ENCODE peak calls at places on chromosomes 3 and 15, in nine cellular contexts. One of them, this sample, is unnamed.

GRCh38 chr3:177894021-177894690 is 642.1 kb upstream of the KCNMB2 start:
- DNase-seq in breast epithelium: no peak
- DNase-seq in stomach: no peak
- DNase-seq in body of pancreas: no peak
- DNase-seq in adrenal gland: no peak
- DNase-seq in ovary: no peak
- DNase-seq in heart left ventricle: no peak
- DNase-seq in uterus: no peak
- DNase-seq in sigmoid colon: no peak
- DNase-seq in this sample: peak

GRCh38 chr3:183328823-183329222 is 75.8 kb downstream of the B3GNT5 start:
- DNase-seq in heart left ventricle: no peak
- DNase-seq in stomach: no peak
- DNase-seq in adrenal gland: no peak
- DNase-seq in breast epithelium: no peak
- DNase-seq in uterus: no peak
- DNase-seq in body of pancreas: no peak
- DNase-seq in sigmoid colon: no peak
- DNase-seq in ovary: no peak
- DNase-seq in this sample: no peak

GRCh38 chr3:114005406-114005987 is 50.8 kb downstream of the CCDC191 start:
- DNase-seq in uterus: no peak
- DNase-seq in adrenal gland: no peak
- DNase-seq in heart left ventricle: no peak
- DNase-seq in sigmoid colon: no peak
- DNase-seq in body of pancreas: no peak
- DNase-seq in ovary: no peak
- DNase-seq in stomach: no peak
- DNase-seq in breast epithelium: no peak
- DNase-seq in this sample: no peak

GRCh38 chr3:4335840-4336579 is 32.8 kb downstream of the SETMAR start:
- DNase-seq in uterus: no peak
- DNase-seq in adrenal gland: no peak
- DNase-seq in sigmoid colon: no peak
- DNase-seq in heart left ventricle: no peak
- DNase-seq in stomach: no peak
- DNase-seq in body of pancreas: no peak
- DNase-seq in ovary: no peak
- DNase-seq in breast epithelium: no peak
- DNase-seq in this sample: no peak

GRCh38 chr15:43516801-43517353 is 531 bp upstream of the MAP1A start:
- DNase-seq in sigmoid colon: no peak
- DNase-seq in uterus: no peak
- DNase-seq in stomach: no peak
- DNase-seq in breast epithelium: no peak
- DNase-seq in heart left ventricle: no peak
- DNase-seq in adrenal gland: peak
- DNase-seq in body of pancreas: no peak
- DNase-seq in ovary: no peak
- DNase-seq in this sample: no peak

GRCh38 chr3:14141602-14142315 is 16.9 kb downstream of the TMEM43 start:
- DNase-seq in body of pancreas: no peak
- DNase-seq in stomach: no peak
- DNase-seq in heart left ventricle: no peak
- DNase-seq in uterus: peak
- DNase-seq in sigmoid colon: no peak
- DNase-seq in adrenal gland: peak
- DNase-seq in ovary: no peak
- DNase-seq in breast epithelium: no peak
- DNase-seq in this sample: no peak

GRCh38 chr15:52217186-52217585 is 26.0 kb upstream of the GNB5 start:
- DNase-seq in sigmoid colon: no peak
- DNase-seq in stomach: peak
- DNase-seq in adrenal gland: no peak
- DNase-seq in body of pancreas: peak
- DNase-seq in heart left ventricle: no peak
- DNase-seq in breast epithelium: no peak
- DNase-seq in ovary: no peak
- DNase-seq in uterus: no peak
- DNase-seq in this sample: no peak

GRCh38 chr3:53150247-53151085 is 10.5 kb upstream of the PRKCD start:
- DNase-seq in heart left ventricle: peak
- DNase-seq in stomach: peak
- DNase-seq in uterus: no peak
- DNase-seq in ovary: no peak
- DNase-seq in sigmoid colon: no peak
- DNase-seq in body of pancreas: peak
- DNase-seq in breast epithelium: no peak
- DNase-seq in adrenal gland: peak
- DNase-seq in this sample: no peak

GRCh38 chr15:75042730-75043508 is 19.5 kb downstream of the PPCDC start:
- DNase-seq in breast epithelium: no peak
- DNase-seq in ovary: peak
- DNase-seq in stomach: peak
- DNase-seq in uterus: peak
- DNase-seq in heart left ventricle: peak
- DNase-seq in sigmoid colon: peak
- DNase-seq in adrenal gland: peak
- DNase-seq in body of pancreas: peak
- DNase-seq in this sample: peak

GRCh38 chr15:51576911-51577500 is 45.6 kb downstream of the DMXL2 start:
- DNase-seq in adrenal gland: no peak
- DNase-seq in breast epithelium: no peak
- DNase-seq in body of pancreas: no peak
- DNase-seq in uterus: peak
- DNase-seq in stomach: no peak
- DNase-seq in heart left ventricle: no peak
- DNase-seq in sigmoid colon: no peak
- DNase-seq in ovary: no peak
- DNase-seq in this sample: no peak

GRCh38 chr3:76500746-76501275 is 539.1 kb upstream of the ROBO2 start:
- DNase-seq in uterus: no peak
- DNase-seq in ovary: no peak
- DNase-seq in sigmoid colon: no peak
- DNase-seq in body of pancreas: no peak
- DNase-seq in breast epithelium: no peak
- DNase-seq in heart left ventricle: no peak
- DNase-seq in adrenal gland: no peak
- DNase-seq in stomach: no peak
- DNase-seq in this sample: no peak

GRCh38 chr3:43768594-43768993 is 77.9 kb downstream of the ABHD5 start:
- DNase-seq in ovary: no peak
- DNase-seq in stomach: no peak
- DNase-seq in uterus: peak
- DNase-seq in breast epithelium: no peak
- DNase-seq in body of pancreas: peak
- DNase-seq in adrenal gland: peak
- DNase-seq in heart left ventricle: no peak
- DNase-seq in sigmoid colon: peak
- DNase-seq in this sample: no peak

GRCh38 chr3:36890261-36890660 is 54.6 kb downstream of the TRANK1 start:
- DNase-seq in breast epithelium: no peak
- DNase-seq in ovary: no peak
- DNase-seq in adrenal gland: no peak
- DNase-seq in body of pancreas: no peak
- DNase-seq in sigmoid colon: no peak
- DNase-seq in uterus: no peak
- DNase-seq in stomach: no peak
- DNase-seq in heart left ventricle: no peak
- DNase-seq in this sample: no peak

GRCh38 chr15:83991163-83991562 is 244.4 kb upstream of the GOLGA6L4 start:
- DNase-seq in breast epithelium: no peak
- DNase-seq in sigmoid colon: no peak
- DNase-seq in body of pancreas: no peak
- DNase-seq in adrenal gland: no peak
- DNase-seq in stomach: no peak
- DNase-seq in uterus: no peak
- DNase-seq in ovary: no peak
- DNase-seq in heart left ventricle: no peak
- DNase-seq in this sample: no peak

GRCh38 chr3:185282696-185283373 is 29.0 kb upstream of the EHHADH start:
- DNase-seq in ovary: peak
- DNase-seq in body of pancreas: peak
- DNase-seq in stomach: peak
- DNase-seq in heart left ventricle: peak
- DNase-seq in breast epithelium: peak
- DNase-seq in adrenal gland: peak
- DNase-seq in sigmoid colon: peak
- DNase-seq in uterus: peak
- DNase-seq in this sample: peak

GRCh38 chr3:150469031-150469930 is 61.2 kb downstream of the TSC22D2 start:
- DNase-seq in uterus: peak
- DNase-seq in body of pancreas: peak
- DNase-seq in adrenal gland: peak
- DNase-seq in heart left ventricle: no peak
- DNase-seq in breast epithelium: no peak
- DNase-seq in ovary: peak
- DNase-seq in stomach: no peak
- DNase-seq in sigmoid colon: peak
- DNase-seq in this sample: peak

GRCh38 chr3:175383366-175383765 is 524.2 kb downstream of the NAALADL2 start:
- DNase-seq in ovary: no peak
- DNase-seq in breast epithelium: no peak
- DNase-seq in stomach: no peak
- DNase-seq in uterus: no peak
- DNase-seq in heart left ventricle: no peak
- DNase-seq in adrenal gland: no peak
- DNase-seq in sigmoid colon: no peak
- DNase-seq in body of pancreas: no peak
- DNase-seq in this sample: no peak
- TF ChIP-seq POLR2A in ovary: no peak
- TF ChIP-seq POLR2A in breast epithelium: no peak
- TF ChIP-seq POLR2A in stomach: no peak
- TF ChIP-seq POLR2A in uterus: no peak
- TF ChIP-seq POLR2A in heart left ventricle: no peak
- TF ChIP-seq POLR2A in adrenal gland: no peak
- TF ChIP-seq POLR2A in sigmoid colon: no peak
- TF ChIP-seq POLR2A in body of pancreas: no peak
- TF ChIP-seq POLR2A in this sample: no peak

DNA sequence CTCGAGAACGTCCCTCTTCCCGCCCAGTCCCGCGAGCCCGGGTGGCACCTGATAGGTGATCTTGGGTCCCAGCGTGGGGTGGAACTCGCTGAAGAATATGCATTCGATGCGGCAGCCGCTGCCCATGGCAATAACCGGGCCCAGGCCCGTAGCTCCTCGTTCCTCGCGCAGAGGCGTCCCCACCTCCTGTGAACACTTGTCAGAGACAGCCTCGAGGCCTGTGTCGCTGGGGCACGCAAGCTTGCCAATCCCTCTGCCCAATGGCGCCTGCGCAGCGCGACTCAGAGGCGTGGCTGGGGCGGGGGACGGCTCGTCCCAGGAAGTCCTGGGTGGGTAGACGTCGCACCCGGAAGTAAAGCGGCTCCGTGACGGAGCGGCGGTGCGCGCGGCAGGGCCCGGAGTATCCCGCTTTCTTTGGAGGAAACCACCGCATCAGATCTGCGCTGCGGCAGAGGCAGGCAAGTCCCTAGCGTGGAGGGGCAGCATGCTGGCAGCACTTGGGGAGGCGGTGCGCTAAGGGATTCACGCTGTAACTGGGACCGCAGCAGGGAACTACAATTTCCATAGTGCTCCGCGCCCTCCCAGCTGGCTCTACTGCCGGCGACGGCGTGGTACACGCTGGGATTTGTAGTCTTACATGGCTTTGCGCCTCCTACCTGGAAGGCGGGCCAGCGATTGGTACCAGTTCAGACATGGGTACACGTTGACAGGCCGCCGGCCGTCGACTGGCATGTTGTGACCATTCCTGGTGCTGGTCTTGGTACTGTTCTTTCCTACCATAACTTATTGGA is at the start of the genes CYB561D2 and NPRL2:
- DNase-seq in body of pancreas: peak
- DNase-seq in adrenal gland: peak
- DNase-seq in uterus: peak
- DNase-seq in heart left ventricle: peak
- DNase-seq in stomach: peak
- DNase-seq in sigmoid colon: peak
- DNase-seq in ovary: peak
- DNase-seq in breast epithelium: peak
- DNase-seq in this sample: peak
- TF ChIP-seq POLR2A in body of pancreas: peak
- TF ChIP-seq POLR2A in adrenal gland: peak
- TF ChIP-seq POLR2A in uterus: peak
- TF ChIP-seq POLR2A in heart left ventricle: peak
- TF ChIP-seq POLR2A in stomach: no peak
- TF ChIP-seq POLR2A in sigmoid colon: peak
- TF ChIP-seq POLR2A in ovary: peak
- TF ChIP-seq POLR2A in breast epithelium: peak
- TF ChIP-seq POLR2A in this sample: peak

GRCh38 chr3:49119439-49119838 is 1.2 kb downstream of the USP19 start:
- DNase-seq in breast epithelium: no peak
- DNase-seq in adrenal gland: no peak
- DNase-seq in sigmoid colon: no peak
- DNase-seq in body of pancreas: no peak
- DNase-seq in heart left ventricle: no peak
- DNase-seq in ovary: no peak
- DNase-seq in uterus: no peak
- DNase-seq in stomach: no peak
- DNase-seq in this sample: no peak

GRCh38 chr3:49121244-49121671 is 635 bp upstream of the USP19 start:
- DNase-seq in body of pancreas: no peak
- DNase-seq in breast epithelium: no peak
- DNase-seq in ovary: no peak
- DNase-seq in uterus: no peak
- DNase-seq in adrenal gland: no peak
- DNase-seq in heart left ventricle: peak
- DNase-seq in stomach: no peak
- DNase-seq in sigmoid colon: no peak
- DNase-seq in this sample: no peak

GRCh38 chr3:49122022-49122421 is 1.4 kb upstream of the USP19 start:
- DNase-seq in sigmoid colon: no peak
- DNase-seq in uterus: no peak
- DNase-seq in body of pancreas: no peak
- DNase-seq in breast epithelium: no peak
- DNase-seq in heart left ventricle: no peak
- DNase-seq in adrenal gland: no peak
- DNase-seq in stomach: no peak
- DNase-seq in ovary: no peak
- DNase-seq in this sample: no peak

GRCh38 chr3:49120096-49120437 is 556 bp downstream of the USP19 start:
- DNase-seq in sigmoid colon: no peak
- DNase-seq in heart left ventricle: no peak
- DNase-seq in uterus: no peak
- DNase-seq in adrenal gland: no peak
- DNase-seq in breast epithelium: no peak
- DNase-seq in ovary: no peak
- DNase-seq in stomach: no peak
- DNase-seq in body of pancreas: no peak
- DNase-seq in this sample: peak

GRCh38 chr3:49120438-49121135 is at the start of gene USP19:
- DNase-seq in body of pancreas: peak
- DNase-seq in uterus: peak
- DNase-seq in ovary: peak
- DNase-seq in sigmoid colon: peak
- DNase-seq in breast epithelium: peak
- DNase-seq in heart left ventricle: peak
- DNase-seq in adrenal gland: peak
- DNase-seq in stomach: peak
- DNase-seq in this sample: peak
- TF ChIP-seq POLR2A in body of pancreas: peak
- TF ChIP-seq POLR2A in uterus: peak
- TF ChIP-seq POLR2A in ovary: peak
- TF ChIP-seq POLR2A in sigmoid colon: peak
- TF ChIP-seq POLR2A in breast epithelium: peak
- TF ChIP-seq POLR2A in heart left ventricle: peak
- TF ChIP-seq POLR2A in adrenal gland: peak
- TF ChIP-seq POLR2A in stomach: no peak
- TF ChIP-seq POLR2A in this sample: peak

GRCh38 chr15:65044724-65045481 is at the start of gene SLC51B:
- DNase-seq in uterus: no peak
- DNase-seq in body of pancreas: no peak
- DNase-seq in ovary: no peak
- DNase-seq in adrenal gland: peak
- DNase-seq in stomach: peak
- DNase-seq in sigmoid colon: peak
- DNase-seq in heart left ventricle: no peak
- DNase-seq in breast epithelium: no peak
- DNase-seq in this sample: no peak
- TF ChIP-seq POLR2A in uterus: no peak
- TF ChIP-seq POLR2A in body of pancreas: no peak
- TF ChIP-seq POLR2A in ovary: no peak
- TF ChIP-seq POLR2A in adrenal gland: no peak
- TF ChIP-seq POLR2A in stomach: no peak
- TF ChIP-seq POLR2A in sigmoid colon: no peak
- TF ChIP-seq POLR2A in heart left ventricle: no peak
- TF ChIP-seq POLR2A in breast epithelium: no peak
- TF ChIP-seq POLR2A in this sample: no peak